ENCODE peak calls at places on chromosomes 7 and 10, in four cellular contexts. W, X, T and D are unnamed samples. For H3K4me1, the result is how much of the 10 kb centered on the place peaks cover.

GRCh38 chr7:31873816-31874597 is 187.0 kb downstream of the PPP1R17 start:
- DNase-seq in W (no peak), X (no peak), T (no peak), D (no peak)

GRCh38 chr10:32112055-32112454 is 55.8 kb upstream of the KIF5B start:
- DNase-seq in W (no peak), X (no peak), T (no peak), D (no peak)

GRCh38 chr10:116287906-116288501 is 15.0 kb upstream of the GFRA1 start:
- DNase-seq in W (no peak), X (no peak), T (no peak), D (no peak)

GRCh38 chr10:30878920-30879319 is 152.7 kb downstream of the ZNF438 start:
- DNase-seq in W (no peak), X (no peak), T (no peak), D (no peak)

GRCh38 chr10:65950075-65950474 is 975.8 kb upstream of the LRRTM3 start:
- DNase-seq in W (no peak), X (no peak), T (no peak), D (no peak)

GRCh38 chr7:45939574-45939973 is 18.5 kb upstream of the IGFBP3 start:
- DNase-seq in W (no peak), X (no peak), T (no peak), D (no peak)

GRCh38 chr7:30898411-30898810 is 13.2 kb upstream of the AQP1 start:
- DNase-seq in W (no peak), X (no peak), T (no peak), D (no peak)

GRCh38 chr10:11330383-11331020 is 280.9 kb downstream of the USP6NL start:
- DNase-seq in W (no peak), X (no peak), T (no peak), D (no peak)

GRCh38 chr10:65581426-65582026 is 1344.3 kb upstream of the LRRTM3 start:
- DNase-seq in W (no peak), X (no peak), T (no peak), D (no peak)

GRCh38 chr10:69577268-69578232 is 4.3 kb upstream of the NEUROG3 start:
- DNase-seq in W (no peak), X (no peak), T (no peak), D (no peak)

GRCh38 chr7:29386196-29386765 is 177.4 kb upstream of the PRR15 start:
- DNase-seq in W (no peak), X (no peak), T (no peak), D (no peak)

GRCh38 chr7:94941844-94942632 is 34.6 kb downstream of the PPP1R9A start:
- DNase-seq in W (no peak), X (no peak), T (no peak), D (no peak)

GRCh38 chr7:35280854-35281253 is 27.0 kb upstream of the TBX20 start:
- DNase-seq in W (no peak), X (peak), T (no peak), D (no peak)

GRCh38 chr7:24913791-24914464 is 66.0 kb downstream of the OSBPL3 start:
- DNase-seq in W (no peak), X (no peak), T (no peak), D (no peak)

GRCh38 chr10:131081786-131082185 is 229.7 kb downstream of the TCERG1L start:
- DNase-seq in W (no peak), X (no peak), T (no peak), D (no peak)

GRCh38 chr10:4816966-4817365 is 9.0 kb upstream of the AKR1E2 start:
- DNase-seq in W (no peak), X (no peak), T (no peak), D (no peak)

GRCh38 chr7:73648593-73649332 is 18.9 kb upstream of the VPS37D start:
- DNase-seq in W (no peak), X (no peak), T (no peak), D (no peak)

GRCh38 chr10:71244638-71245419 is 32.5 kb downstream of the UNC5B start:
- DNase-seq in W (no peak), X (no peak), T (peak), D (no peak)

GRCh38 chr10:71984798-71985388 is 20.7 kb downstream of the CHST3 start:
- DNase-seq in W (no peak), X (no peak), T (no peak), D (no peak)

GRCh38 chr10:97025613-97026242 is 160.0 kb downstream of the SLIT1 start:
- DNase-seq in W (peak), X (peak), T (no peak), D (peak)

GRCh38 chr10:28293238-28294168 is 9.4 kb downstream of the MPP7 start:
- DNase-seq in W (no peak), X (no peak), T (no peak), D (no peak)

GRCh38 chr10:51389415-51390342 is 309.7 kb downstream of the CSTF2T start:
- DNase-seq in W (peak), X (peak), T (peak), D (peak)

GRCh38 chr10:62336404-62336803 is 37.8 kb upstream of the ZNF365 start:
- DNase-seq in W (no peak), X (no peak), T (no peak), D (no peak)

GRCh38 chr10:43350686-43351085 is 20.8 kb upstream of the FXYD4 start:
- DNase-seq in W (no peak), X (no peak), T (no peak), D (no peak)

GRCh38 chr7:71184609-71185008 is 52.7 kb downstream of the GALNT17 start:
- DNase-seq in W (no peak), X (no peak), T (no peak), D (no peak)

GRCh38 chr10:124693801-124694416 is 50.3 kb downstream of the FAM53B start:
- DNase-seq in W (no peak), X (no peak), T (no peak), D (no peak)

GRCh38 chr7:95871078-95871848 is 98.9 kb downstream of the DYNC1I1 start:
- DNase-seq in W (no peak), X (peak), T (no peak), D (peak)

GRCh38 chr10:112161757-112162518 is 21.6 kb downstream of the GPAM start:
- DNase-seq in W (no peak), X (no peak), T (no peak), D (no peak)

GRCh38 chr10:81116201-81116600 is 578.5 kb downstream of the SH2D4B start:
- DNase-seq in W (no peak), X (no peak), T (no peak), D (no peak)

GRCh38 chr10:95865814-95866447 is 41.8 kb upstream of the CC2D2B start:
- DNase-seq in W (no peak), X (no peak), T (no peak), D (no peak)

GRCh38 chr7:63899691-63900393 is 98.8 kb upstream of the ZNF722 start:
- DNase-seq in W (peak), X (no peak), T (peak), D (no peak)

GRCh38 chr10:43354879-43355380 is 16.5 kb upstream of the FXYD4 start:
- DNase-seq in W (no peak), X (no peak), T (no peak), D (no peak)

GRCh38 chr10:47165711-47166404 is 134.1 kb upstream of the GDF10 start:
- DNase-seq in W (peak), X (no peak), T (peak), D (no peak)

GRCh38 chr10:5531558-5532230 is 6.9 kb downstream of the CALML3 start:
- DNase-seq in W (no peak), X (no peak), T (no peak), D (no peak)

GRCh38 chr7:10875081-10875480 is 98.6 kb upstream of the PHF14 start:
- DNase-seq in W (no peak), X (no peak), T (no peak), D (no peak)

GRCh38 chr7:27520828-27521790 is 141.6 kb downstream of the HIBADH start:
- DNase-seq in W (no peak), X (no peak), T (no peak), D (no peak)

GRCh38 chr7:27202741-27203134 is 2.8 kb upstream of the HOXA13 start:
- DNase-seq in W (no peak), X (no peak), T (no peak), D (no peak)

GRCh38 chr7:85454904-85455303 is 268.0 kb upstream of the SEMA3D start:
- DNase-seq in W (no peak), X (no peak), T (no peak), D (no peak)

GRCh38 chr7:106067678-106068077 is 44.4 kb downstream of the SYPL1 start:
- DNase-seq in W (no peak), X (no peak), T (no peak), D (no peak)

GRCh38 chr7:106068538-106068961 is 43.6 kb downstream of the SYPL1 start:
- DNase-seq in W (no peak), X (no peak), T (no peak), D (no peak)

GRCh38 chr7:106070201-106070551 is 41.9 kb downstream of the SYPL1 start:
- DNase-seq in W (no peak), X (no peak), T (no peak), D (no peak)

GRCh38 chr7:106069471-106070200 is 42.5 kb downstream of the SYPL1 start:
- DNase-seq in W (no peak), X (no peak), T (peak), D (no peak)

DNA sequence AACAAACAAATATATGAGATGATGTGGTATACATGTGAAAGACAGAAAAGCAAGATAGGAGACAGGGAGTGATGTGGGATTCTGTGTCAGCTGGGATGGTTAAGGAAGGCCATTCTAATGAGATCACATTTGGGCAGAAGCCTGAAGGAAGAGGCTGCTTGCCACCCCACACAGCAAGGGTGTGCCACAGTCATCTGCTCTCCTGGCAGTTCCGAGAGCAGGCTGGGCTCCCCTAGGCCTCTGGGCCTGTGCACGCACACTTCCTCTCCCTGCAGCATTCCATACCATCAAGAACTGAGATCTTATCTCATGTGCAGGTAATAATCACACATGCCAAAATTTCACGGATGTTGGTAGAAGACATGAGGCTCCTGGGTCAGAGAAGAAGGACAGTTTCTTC is 43.1 kb downstream of the SYPL1 start:
- DNase-seq in W (no peak), X (no peak), T (no peak), D (no peak)
- H3K4me1 ChIP-seq in W (under half), X (under half), T (half or more), D (under half)

GRCh38 chr7:143388051-143388450 is 6.9 kb downstream of the ZYX start:
- DNase-seq in W (no peak), X (no peak), T (no peak), D (no peak)

GRCh38 chr7:143390773-143391114 is 9.6 kb downstream of the ZYX start:
- DNase-seq in W (no peak), X (no peak), T (no peak), D (no peak)

GRCh38 chr7:143390098-143390772 is 9.1 kb downstream of the ZYX start:
- DNase-seq in W (no peak), X (no peak), T (no peak), D (no peak)

GRCh38 chr7:143388491-143389101 is 7.5 kb downstream of the ZYX start:
- DNase-seq in W (no peak), X (no peak), T (no peak), D (no peak)

GRCh38 chr7:143389316-143390097 is 8.4 kb downstream of the ZYX start:
- DNase-seq in W (no peak), X (no peak), T (no peak), D (no peak)
- H3K27ac ChIP-seq in W (peak), X (no peak), T (peak), D (no peak)

GRCh38 chr7:151945224-151945623 is 11.0 kb upstream of the GALNTL5 start:
- DNase-seq in W (no peak), X (no peak), T (no peak), D (no peak)

GRCh38 chr7:151938550-151938949 is 17.7 kb upstream of the GALNTL5 start:
- DNase-seq in W (no peak), X (no peak), T (no peak), D (no peak)

GRCh38 chr7:151936207-151936606 is 20.0 kb upstream of the GALNTL5 start:
- DNase-seq in W (no peak), X (no peak), T (no peak), D (no peak)

GRCh38 chr7:151940048-151940845 is 16.0 kb upstream of the GALNTL5 start:
- DNase-seq in W (no peak), X (no peak), T (peak), D (no peak)

GRCh38 chr7:151941009-151941408 is 15.2 kb upstream of the GALNTL5 start:
- DNase-seq in W (no peak), X (no peak), T (no peak), D (no peak)
- H3K4me1 ChIP-seq in W (under half), X (under half), T (under half), D (under half)

DNA sequence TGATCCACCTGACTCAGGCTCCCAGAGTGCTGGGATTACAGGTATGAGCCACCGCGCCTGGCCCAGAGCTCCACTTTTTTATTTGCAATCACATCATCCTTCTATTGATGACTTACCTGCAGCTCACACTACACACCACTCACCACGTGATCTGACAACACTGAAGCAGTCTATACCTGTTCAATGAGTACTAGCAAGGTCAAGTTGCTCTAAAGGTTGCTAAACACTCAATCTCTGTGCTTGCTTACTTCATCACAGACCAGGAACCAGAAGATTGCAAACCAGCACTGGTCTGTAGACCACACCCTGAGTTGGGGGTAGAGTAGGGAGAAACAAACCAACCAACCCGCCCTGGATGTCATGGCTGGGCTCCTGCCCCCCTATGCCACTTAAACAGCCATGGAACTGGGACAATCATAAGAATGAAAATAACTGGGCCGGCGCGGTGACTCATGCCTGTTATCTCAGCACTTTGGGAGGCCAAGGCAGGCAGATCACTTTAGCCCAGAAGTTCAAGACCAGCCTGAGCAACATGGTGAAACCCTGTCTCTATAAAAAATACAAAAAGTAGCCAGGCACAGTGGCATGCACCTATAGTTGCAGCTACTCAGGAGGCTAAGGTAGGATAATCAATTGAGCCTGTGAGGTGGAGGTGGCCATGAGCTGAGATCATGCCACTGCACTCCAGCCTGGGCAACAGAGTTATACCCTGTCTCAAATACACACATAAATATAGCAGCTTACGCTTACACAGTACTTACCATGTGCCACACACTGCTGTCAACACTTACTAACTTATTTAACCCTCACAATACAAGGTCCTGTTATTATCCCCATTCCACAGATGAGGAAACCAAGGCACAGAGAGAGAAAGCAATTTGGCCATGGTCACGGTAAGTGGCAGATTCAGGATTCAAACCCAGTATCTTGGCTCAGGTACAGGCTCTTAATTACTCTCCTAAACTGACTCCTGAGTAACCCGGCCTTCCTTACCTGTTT is 19.4 kb downstream of the DLG5 start:
- DNase-seq in W (no peak), X (no peak), T (no peak), D (no peak)
- H3K27ac ChIP-seq in W (no peak), X (no peak), T (no peak), D (no peak)

DNA sequence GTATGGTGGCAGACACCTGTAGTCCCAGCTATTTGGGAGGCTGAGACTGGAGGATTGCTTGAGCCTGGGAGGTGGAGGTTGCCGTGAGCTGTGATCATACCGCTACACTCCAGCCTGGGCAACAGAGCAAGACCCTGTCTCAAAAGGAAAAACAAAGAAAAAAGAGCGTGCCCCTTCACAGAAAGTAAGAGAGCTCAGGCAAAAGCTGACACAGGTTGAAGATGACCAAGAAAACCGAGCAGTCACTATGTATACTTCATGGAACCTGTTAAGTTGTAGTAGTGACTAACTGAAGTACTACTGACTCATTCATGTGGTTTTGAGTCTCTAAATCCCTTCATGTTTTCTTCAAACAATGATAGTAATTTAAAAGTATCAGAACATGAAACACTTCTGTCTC is 1.2 kb upstream of the PRRT4 start:
- DNase-seq in W (no peak), X (no peak), T (no peak), D (no peak)
- H3K4me1 ChIP-seq in W (under half), X (under half), T (under half), D (under half)

DNA sequence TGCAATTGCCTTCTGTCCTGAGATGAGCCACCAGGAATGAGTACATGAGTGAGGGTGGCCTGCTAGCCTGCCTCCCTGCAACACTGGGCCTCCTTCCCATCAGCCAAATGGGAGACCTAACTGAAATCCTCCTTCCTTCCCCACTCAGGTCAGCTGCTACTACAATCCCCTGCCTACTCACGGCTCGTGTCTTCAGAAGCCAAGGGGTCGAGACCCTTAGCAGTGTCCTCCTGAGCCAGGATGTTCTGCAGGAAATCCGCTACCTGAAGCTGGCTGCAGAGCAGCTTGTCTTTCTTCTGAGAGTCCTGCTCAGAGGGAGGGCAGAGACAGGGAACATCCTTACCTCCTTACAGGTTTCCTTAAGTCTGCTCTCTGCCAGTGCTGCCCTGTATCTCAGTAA is 1.2 kb downstream of the ZWINT start:
- DNase-seq in W (no peak), X (no peak), T (no peak), D (no peak)
- H3K27ac ChIP-seq in W (no peak), X (no peak), T (no peak), D (no peak)

DNA sequence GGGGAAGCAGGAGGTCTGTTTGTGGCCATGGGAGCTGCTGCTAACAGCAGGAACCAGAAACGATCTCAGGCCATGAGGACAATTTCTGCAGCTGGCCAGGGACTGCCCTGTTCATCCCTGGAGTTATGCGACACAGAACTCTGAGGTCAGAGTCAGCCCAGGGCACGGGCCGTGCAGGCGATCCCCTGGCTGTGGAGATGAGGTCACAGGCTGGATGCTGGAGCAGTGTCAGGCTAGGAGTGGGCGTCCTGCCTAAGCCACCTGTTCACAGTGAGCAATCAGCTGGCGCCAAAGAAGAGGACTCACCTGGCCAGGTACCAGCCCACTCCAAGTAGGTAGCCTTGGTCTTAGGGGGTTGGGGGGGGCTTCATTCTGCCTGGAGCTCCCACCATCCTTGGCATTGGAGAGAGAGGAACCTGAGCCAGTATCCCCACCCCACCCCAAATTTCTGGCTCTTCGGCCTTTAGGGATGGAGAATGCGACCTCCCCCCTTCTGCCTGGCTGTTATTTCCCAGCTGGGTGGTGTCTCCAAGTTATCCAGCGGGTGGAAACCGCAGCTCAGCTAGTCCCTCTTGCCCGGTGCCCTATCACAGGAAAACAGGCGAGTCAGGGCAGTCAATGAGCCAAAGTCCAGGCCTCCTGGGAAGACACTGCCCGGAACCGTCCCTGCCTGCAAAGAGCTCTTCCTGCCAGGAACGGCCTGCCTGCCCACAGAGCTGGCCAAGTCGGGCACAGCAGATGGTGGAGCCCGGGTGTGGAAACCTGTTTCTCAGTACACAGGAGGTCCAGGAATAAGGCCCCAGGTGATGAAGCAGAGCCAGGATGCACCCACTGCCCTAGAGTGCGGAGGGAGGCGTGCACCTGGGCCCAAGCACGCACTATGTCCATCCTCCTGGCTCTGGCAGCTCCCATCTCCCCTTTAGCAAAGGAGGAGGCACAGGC is 1.8 kb upstream of the TTYH3 start:
- DNase-seq in W (no peak), X (no peak), T (no peak), D (no peak)
- H3K4me1 ChIP-seq in W (under half), X (under half), T (half or more), D (under half)

GRCh38 chr10:58415757-58416156 is 30.5 kb downstream of the TFAM start:
- DNase-seq in W (no peak), X (no peak), T (no peak), D (no peak)

GRCh38 chr10:58414270-58415041 is 29.2 kb downstream of the TFAM start:
- DNase-seq in W (no peak), X (no peak), T (no peak), D (no peak)

GRCh38 chr10:58412502-58412961 is 27.3 kb downstream of the TFAM start:
- DNase-seq in W (no peak), X (no peak), T (no peak), D (no peak)

GRCh38 chr10:58409956-58410610 is 24.9 kb downstream of the TFAM start:
- DNase-seq in W (no peak), X (no peak), T (no peak), D (no peak)
- H3K27ac ChIP-seq in W (no peak), X (no peak), T (no peak), D (no peak)